ENCODE peak calls at places on chromosomes 12 and 14, in ten cellular contexts. R is aorta; N is thoracic aorta; G is activated T-helper 2 cell treated with anti-CD3 and anti-CD28 coated beads, Interferon-gamma antibody, Interleukin-2, Interleukin-4, amounts not matched to agents 10 μg/mL and 5 μg/mL and 100 μg/mL, durations not matched to agents 14 hours and 24 hours and 36 hours; V is EL; Q is endothelial cell; W is neural crest cell; T is astrocyte of the spinal cord; Z is sciatic nerve; S is activated T-cell treated with anti-CD3 and anti-CD28 coated beads for 1 hour. U is an unnamed sample.

GRCh38 chr14:104784846-104785707 is 10.5 kb downstream of the AKT1 start:
- DNase-seq in R (no peak), W (no peak), G (no peak), Q (no peak), S (no peak), V (no peak), T (no peak), Z (no peak), N (no peak), U (no peak)

GRCh38 chr12:49652921-49653520 is 29.7 kb downstream of the PRPF40B start:
- DNase-seq in T (no peak), Q (no peak), V (no peak), Z (no peak), R (no peak), G (no peak), N (no peak), W (no peak), S (no peak), U (no peak)

GRCh38 chr12:50174971-50175715 is 8.0 kb upstream of the CERS5 start:
- DNase-seq in Q (peak), V (peak), W (peak), G (no peak), S (no peak), N (no peak), Z (no peak), R (no peak), T (peak), U (peak)

GRCh38 chr14:74614508-74615495 is 2.8 kb upstream of the LTBP2 start:
- DNase-seq in W (no peak), N (no peak), Q (no peak), R (no peak), G (no peak), T (no peak), S (no peak), V (peak), Z (no peak), U (no peak)

GRCh38 chr12:11656550-11656949 is 7.1 kb downstream of the ETV6 start:
- DNase-seq in Q (no peak), T (peak), R (no peak), G (no peak), V (peak), S (no peak), W (no peak), Z (no peak), N (no peak), U (no peak)

GRCh38 chr12:92431146-92431545 is 271.6 kb upstream of the PLEKHG7 start:
- DNase-seq in W (no peak), S (no peak), V (no peak), Z (no peak), G (no peak), R (peak), Q (no peak), N (no peak), T (no peak), U (no peak)

GRCh38 chr14:34003691-34004090 is 52.8 kb upstream of the EGLN3 start:
- DNase-seq in S (no peak), R (no peak), N (no peak), Z (no peak), T (no peak), G (no peak), W (no peak), Q (no peak), V (no peak), U (no peak)

GRCh38 chr14:92922883-92923743 is at the start of gene CHGA:
- DNase-seq in T (peak), R (no peak), V (peak), Z (peak), G (peak), S (peak), W (peak), Q (peak), N (no peak), U (no peak)

GRCh38 chr12:95054206-95054605 is 19.2 kb downstream of the NR2C1 start:
- DNase-seq in R (no peak), V (no peak), Z (no peak), T (no peak), N (no peak), W (no peak), Q (no peak), S (no peak), G (no peak), U (no peak)

GRCh38 chr12:118981285-118982201 is at the start of gene SRRM4:
- DNase-seq in Z (no peak), N (no peak), Q (peak), T (no peak), R (no peak), W (peak), S (no peak), G (peak), V (no peak), U (no peak)

GRCh38 chr12:74899031-74899829 is 310.4 kb downstream of the KCNC2 start:
- DNase-seq in T (no peak), R (no peak), Q (no peak), N (no peak), Z (no peak), W (no peak), S (no peak), V (peak), G (no peak), U (no peak)

GRCh38 chr12:81222841-81223595 is 145.1 kb downstream of the ACSS3 start:
- DNase-seq in V (peak), W (no peak), N (no peak), R (no peak), Q (no peak), T (peak), S (no peak), G (no peak), Z (no peak), U (no peak)

GRCh38 chr12:6950944-6951540 is at the start of gene PTPN6:
- DNase-seq in W (no peak), T (no peak), Q (no peak), V (no peak), S (no peak), N (no peak), R (peak), Z (peak), G (peak), U (no peak)

GRCh38 chr12:31220633-31221565 is 105.1 kb downstream of the SINHCAF start:
- DNase-seq in N (no peak), Z (no peak), W (no peak), Q (no peak), G (no peak), T (peak), V (no peak), S (no peak), R (no peak), U (no peak)